ENCODE peak calls at places on chromosomes 2 and 18, in nine cellular contexts. Y is occipital lobe; U is dermis microvascular lymphatic vessel endothelial cell; F is lung microvascular endothelial cell; Z is neural crest cell; R is CD8-positive, alpha-beta memory T cell; O is central memory CD4-positive, alpha-beta T cell; C is BE2C; M is midbrain. N is an unnamed sample.

GRCh38 chr2:20599861-20600461 is 50.9 kb downstream of the HS1BP3 start:
- DNase-seq in O (no peak), M (peak), C (peak), Z (peak), Y (peak), F (no peak), U (no peak), R (no peak), N (no peak)

GRCh38 chr18:36809590-36810381 is 19.0 kb downstream of the TPGS2 start:
- DNase-seq in C (peak), Y (peak), U (peak), R (peak), F (peak), Z (peak), O (peak), M (peak), N (peak)

GRCh38 chr18:3179430-3180089 is 40.2 kb downstream of the MYOM1 start:
- DNase-seq in R (no peak), Y (no peak), C (no peak), O (no peak), F (no peak), Z (no peak), M (no peak), U (no peak), N (no peak)

GRCh38 chr2:205545971-205546370 is 136.3 kb upstream of the NRP2 start:
- DNase-seq in Z (no peak), U (no peak), R (no peak), M (no peak), C (no peak), Y (no peak), O (no peak), F (no peak), N (no peak)

GRCh38 chr18:59779979-59780378 is 82.8 kb upstream of the CCBE1 start:
- DNase-seq in R (no peak), M (no peak), Y (no peak), C (no peak), U (peak), O (no peak), F (peak), Z (no peak), N (no peak)

GRCh38 chr18:58337688-58338087 is 291.2 kb downstream of the ALPK2 start:
- DNase-seq in Z (no peak), U (peak), O (no peak), C (no peak), M (no peak), F (no peak), Y (no peak), R (no peak), N (no peak)

GRCh38 chr18:39486268-39486667 is 1920.7 kb upstream of the CELF4 start:
- DNase-seq in F (no peak), O (no peak), Y (no peak), U (no peak), Z (no peak), M (no peak), R (no peak), C (no peak), N (no peak)

GRCh38 chr2:235538989-235539388 is 45.1 kb downstream of the AGAP1 start:
- DNase-seq in C (no peak), U (no peak), O (no peak), Z (no peak), Y (no peak), R (no peak), F (no peak), M (no peak), N (no peak)

GRCh38 chr2:235702186-235702585 is 208.3 kb downstream of the AGAP1 start:
- DNase-seq in Y (no peak), U (no peak), R (no peak), M (no peak), C (no peak), Z (no peak), O (no peak), F (no peak), N (no peak)

GRCh38 chr2:85893428-85894258 is 4.9 kb upstream of the ST3GAL5 start:
- DNase-seq in C (no peak), R (no peak), F (peak), M (no peak), Z (no peak), U (peak), Y (no peak), O (no peak), N (no peak)

GRCh38 chr18:74951165-74951760 is 257.7 kb downstream of the PTGR3 start:
- DNase-seq in M (no peak), O (peak), U (peak), R (no peak), F (peak), Y (no peak), Z (no peak), C (no peak), N (no peak)

GRCh38 chr2:5287558-5288334 is 404.4 kb upstream of the SOX11 start:
- DNase-seq in F (no peak), R (no peak), O (no peak), Y (no peak), C (no peak), U (no peak), Z (no peak), M (no peak), N (no peak)

GRCh38 chr2:170930132-170931109 is 1.4 kb downstream of the GORASP2 start:
- DNase-seq in C (no peak), O (peak), R (peak), M (no peak), U (peak), Y (no peak), Z (no peak), F (peak), N (peak)

GRCh38 chr18:31607384-31607783 is 15.7 kb downstream of the TTR start:
- DNase-seq in Z (no peak), C (no peak), Y (no peak), U (no peak), F (no peak), M (no peak), O (no peak), R (no peak), N (no peak)

GRCh38 chr2:171479154-171479814 is 43.0 kb upstream of the CYBRD1 start:
- DNase-seq in Z (no peak), F (peak), O (no peak), R (no peak), M (no peak), C (no peak), U (peak), Y (no peak), N (no peak)

GRCh38 chr2:69694894-69695849 is 46.8 kb upstream of the ANXA4 start:
- DNase-seq in C (no peak), R (no peak), F (no peak), U (no peak), Z (no peak), Y (no peak), O (no peak), M (no peak), N (no peak)

GRCh38 chr2:24210723-24211122 is 35.9 kb downstream of the FAM228A start:
- DNase-seq in U (no peak), Y (no peak), C (no peak), M (no peak), F (no peak), R (no peak), Z (no peak), O (no peak), N (no peak)

GRCh38 chr2:1641498-1641897 is 102.8 kb downstream of the PXDN start:
- DNase-seq in F (peak), C (no peak), Z (no peak), O (no peak), U (peak), M (peak), Y (no peak), R (no peak), N (no peak)

GRCh38 chr18:55988537-55988936 is 400.5 kb upstream of the TCF4 start:
- DNase-seq in M (no peak), U (peak), R (no peak), Z (no peak), Y (no peak), F (peak), O (no peak), C (no peak), N (no peak)

GRCh38 chr2:161171595-161171929 is 11.3 kb downstream of the TANK start:
- DNase-seq in U (no peak), R (no peak), F (no peak), C (no peak), O (no peak), M (no peak), Z (no peak), Y (no peak), N (no peak)

GRCh38 chr2:213147550-213147949 is 3.9 kb downstream of the IKZF2 start:
- DNase-seq in O (no peak), R (peak), Z (no peak), U (no peak), C (no peak), F (no peak), Y (no peak), M (no peak), N (no peak)

GRCh38 chr2:3529316-3530025 is 10.1 kb upstream of the ADI1 start:
- DNase-seq in M (no peak), U (no peak), C (no peak), F (no peak), Z (no peak), O (no peak), Y (no peak), R (no peak), N (no peak)

GRCh38 chr18:57759650-57760049 is 43.5 kb downstream of the ATP8B1 start:
- DNase-seq in M (no peak), Z (no peak), C (no peak), O (no peak), Y (no peak), F (no peak), R (no peak), U (no peak), N (no peak)

GRCh38 chr2:173652731-173653426 is 298.2 kb downstream of the CDCA7 start:
- DNase-seq in O (no peak), F (peak), R (no peak), U (peak), Z (no peak), M (no peak), C (no peak), Y (no peak), N (no peak)

GRCh38 chr18:8704361-8705279 is 736 bp upstream of the MTCL1 start:
- DNase-seq in C (peak), F (peak), Z (peak), M (peak), U (peak), O (peak), R (peak), Y (peak), N (peak)

GRCh38 chr2:71000780-71001591 is 6.3 kb upstream of the TEX261 start:
- DNase-seq in C (peak), U (peak), R (peak), M (peak), O (peak), Y (peak), F (peak), Z (peak), N (peak)

GRCh38 chr2:197211881-197212342 is 98.7 kb downstream of the ANKRD44 start:
- DNase-seq in O (no peak), F (no peak), M (no peak), Y (no peak), R (peak), Z (no peak), C (no peak), U (no peak), N (no peak)

GRCh38 chr2:26585966-26586365 is 55.2 kb downstream of the CIB4 start:
- DNase-seq in U (no peak), Z (no peak), R (no peak), F (no peak), Y (no peak), M (no peak), C (no peak), O (no peak), N (no peak)

GRCh38 chr18:33154049-33154448 is 286.5 kb downstream of the CCDC178 start:
- DNase-seq in M (no peak), O (no peak), U (no peak), C (no peak), Z (no peak), F (no peak), R (no peak), Y (no peak), N (no peak)

GRCh38 chr2:29361255-29361654 is 246.0 kb downstream of the CLIP4 start:
- DNase-seq in Y (no peak), C (no peak), O (no peak), F (no peak), U (no peak), M (no peak), Z (no peak), R (no peak), N (no peak)

GRCh38 chr2:135585586-135585985 is 54.3 kb downstream of the R3HDM1 start:
- DNase-seq in Z (no peak), M (no peak), F (peak), O (no peak), Y (no peak), U (no peak), R (no peak), C (no peak), N (no peak)

GRCh38 chr2:152525277-152525838 is 190.4 kb downstream of the FMNL2 start:
- DNase-seq in M (peak), Z (no peak), Y (no peak), F (peak), R (no peak), C (no peak), U (peak), O (no peak), N (no peak)

GRCh38 chr2:239756392-239757153 is 268.6 kb downstream of the NDUFA10 start:
- DNase-seq in Z (no peak), M (no peak), R (no peak), U (peak), F (no peak), O (no peak), C (no peak), Y (peak), N (no peak)

GRCh38 chr18:33440011-33440383 is 524 bp downstream of the CCDC178 start:
- DNase-seq in F (peak), C (peak), O (no peak), R (no peak), Z (peak), Y (peak), M (peak), U (peak), N (no peak)

N was measured in NCI-H1048.